ENCODE peak calls at places on chromosomes 6 and 20, in four cellular contexts. G, U, F and I are unnamed samples. For H3K36me3 and H3K4me1, the result is how much of the 10 kb centered on the place peaks cover.

GRCh38 chr6:43725643-43726580 is 38.3 kb upstream of the MRPS18A start:
- DNase-seq in G (no peak), U (no peak), F (no peak), I (no peak)

GRCh38 chr6:108961985-108962384 is 113.8 kb downstream of the ARMC2 start:
- DNase-seq in U (no peak), G (no peak), F (no peak), I (no peak)

GRCh38 chr6:16751251-16751946 is 9.9 kb downstream of the ATXN1 start:
- DNase-seq in F (no peak), U (no peak), G (no peak), I (no peak)

GRCh38 chr6:42028234-42029061 is 21.9 kb upstream of the TAF8 start:
- DNase-seq in U (no peak), G (no peak), F (no peak), I (no peak)

GRCh38 chr20:4100679-4101078 is 85.3 kb upstream of the RNF24 start:
- DNase-seq in G (no peak), F (no peak), U (no peak), I (no peak)

GRCh38 chr6:122839477-122839876 is 50.4 kb downstream of the SMPDL3A start:
- DNase-seq in U (peak), F (peak), G (no peak), I (peak)

GRCh38 chr20:23205221-23205620 is 119.1 kb upstream of the CD93 start:
- DNase-seq in F (no peak), U (no peak), G (no peak), I (no peak)

GRCh38 chr6:159259726-159260125 is 90.5 kb downstream of the FNDC1 start:
- DNase-seq in G (no peak), F (no peak), U (no peak), I (no peak)

GRCh38 chr6:26394289-26394688 is 7.8 kb upstream of the BTN3A1 start:
- DNase-seq in G (no peak), F (peak), U (no peak), I (no peak)

GRCh38 chr20:22312744-22313346 is 271.5 kb downstream of the FOXA2 start:
- DNase-seq in U (peak), G (no peak), F (peak), I (peak)

GRCh38 chr20:61937146-61937962 is 128.3 kb downstream of the TAF4 start:
- DNase-seq in G (no peak), F (no peak), U (peak), I (no peak)

GRCh38 chr20:6855074-6855473 is 87.6 kb downstream of the BMP2 start:
- DNase-seq in U (no peak), G (no peak), F (no peak), I (no peak)

GRCh38 chr20:13458860-13459451 is 179.8 kb downstream of the TASP1 start:
- DNase-seq in G (no peak), F (peak), U (no peak), I (peak)

GRCh38 chr20:43870484-43870883 is 44.2 kb upstream of the TOX2 start:
- DNase-seq in U (no peak), F (no peak), G (no peak), I (no peak)

DNA sequence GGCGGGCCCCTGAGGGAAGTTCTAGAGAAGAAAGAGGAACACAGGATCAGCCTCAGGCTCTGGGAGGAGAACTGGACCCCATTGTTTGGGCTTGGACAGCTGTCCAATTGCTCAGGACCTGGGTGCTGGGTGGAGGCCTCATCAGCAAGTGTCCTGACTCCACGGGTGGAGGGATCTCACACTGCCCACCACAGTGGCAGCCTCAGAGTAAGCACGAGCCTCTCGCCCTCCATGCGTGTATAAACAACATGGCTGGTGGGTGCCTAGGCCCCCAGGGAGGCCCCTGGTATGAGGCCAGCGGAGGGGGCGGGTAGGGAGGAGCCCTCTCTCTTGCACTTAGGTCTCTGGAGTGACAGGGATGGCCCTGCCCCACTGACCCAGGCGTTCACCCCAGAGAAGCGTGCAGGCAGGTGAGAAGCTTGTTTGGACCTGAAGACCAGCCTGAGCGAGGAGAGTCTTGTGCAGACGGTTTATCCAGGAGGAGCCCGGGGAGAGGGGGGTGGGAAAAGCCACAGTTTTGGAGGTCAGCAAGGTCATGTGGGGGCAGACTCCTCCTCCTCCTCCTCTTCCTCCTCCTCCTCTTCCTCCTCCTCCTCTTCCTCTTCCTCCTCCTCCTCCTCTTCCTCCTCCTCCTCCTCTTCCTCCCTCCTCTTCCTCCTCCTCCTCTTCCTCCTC is 41.9 kb upstream of the BHLHE23 start:
- DNase-seq in F (no peak), G (no peak), U (no peak), I (no peak)
- H3K36me3 ChIP-seq in F (under half), G (under half), U (under half), I (under half)

GRCh38 chr6:34391023-34391485 is 1.4 kb downstream of the NUDT3 start:
- DNase-seq in F (peak), U (no peak), G (no peak), I (no peak)

GRCh38 chr6:34392497-34393190 is at the start of gene NUDT3:
- DNase-seq in U (peak), F (peak), G (peak), I (peak)

GRCh38 chr6:34393968-34394305 is 1.5 kb upstream of the NUDT3 start:
- DNase-seq in F (no peak), U (no peak), G (no peak), I (no peak)

GRCh38 chr6:34391711-34392496 is 565 bp downstream of the NUDT3 start:
- DNase-seq in F (peak), G (no peak), U (peak), I (peak)

GRCh38 chr6:34393191-34393967 is 910 bp upstream of the NUDT3 start:
- DNase-seq in F (no peak), G (no peak), U (no peak), I (no peak)
- TF ChIP-seq SUZ12 in F (no peak), G (no peak), U (no peak), I (no peak)

DNA sequence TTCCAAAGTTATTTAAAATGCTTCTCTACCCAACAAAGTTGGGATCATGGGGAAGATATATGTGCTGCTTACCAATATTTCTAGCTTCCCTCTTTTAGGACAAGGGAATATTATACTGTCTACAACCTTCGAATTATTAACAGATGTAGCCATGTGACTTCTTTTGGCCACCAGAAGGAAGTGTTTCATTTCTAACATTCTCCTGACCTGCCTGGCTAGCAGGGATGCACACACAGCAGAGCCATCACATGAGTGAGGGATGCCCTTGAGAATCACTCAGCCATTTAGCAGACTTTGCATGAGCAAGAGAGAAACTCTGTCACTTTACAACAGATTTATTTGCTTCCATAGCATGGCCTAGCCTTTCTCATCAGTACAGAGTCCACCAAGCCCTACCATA is 230.7 kb upstream of the MARCKS start:
- DNase-seq in G (no peak), F (no peak), U (no peak), I (no peak)
- H3K4me1 ChIP-seq in G (half or more), F (under half), U (under half), I (under half)

DNA sequence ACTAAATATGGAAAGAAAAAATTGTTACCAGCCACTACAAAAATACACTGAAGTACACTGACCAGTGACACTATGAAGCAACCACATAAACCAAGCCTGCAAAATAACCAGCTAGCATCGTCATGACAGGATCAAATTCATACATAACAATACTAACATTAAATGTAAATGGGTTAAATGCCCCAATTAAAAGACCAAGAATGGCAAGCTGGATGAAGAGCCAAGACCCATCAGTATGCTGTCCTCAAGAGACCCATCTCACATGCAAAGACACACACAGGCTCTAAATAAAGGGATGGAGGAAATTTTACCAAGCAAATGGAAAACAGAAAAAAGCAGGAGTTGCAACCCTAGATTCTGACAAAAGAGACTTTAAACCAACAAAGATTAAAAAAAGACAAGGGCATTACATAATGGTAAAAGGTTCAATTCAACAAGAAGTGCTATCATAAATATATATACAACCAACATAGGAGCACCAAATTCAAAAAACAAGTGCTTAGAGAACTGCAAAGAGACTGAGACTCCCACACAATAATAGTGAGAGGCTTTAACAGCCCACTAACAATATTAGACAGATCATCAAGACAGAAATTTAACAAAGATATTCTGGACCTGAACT is 104.8 kb downstream of the HACE1 start:
- DNase-seq in U (no peak), G (no peak), F (no peak), I (no peak)
- H3K36me3 ChIP-seq in U (under half), G (under half), F (under half), I (under half)

GRCh38 chr20:40563296-40563950 is 125.6 kb downstream of the MAFB start:
- DNase-seq in F (no peak), G (no peak), U (no peak), I (no peak)
- TF ChIP-seq SUZ12 in F (no peak), G (no peak), U (no peak), I (no peak)

DNA sequence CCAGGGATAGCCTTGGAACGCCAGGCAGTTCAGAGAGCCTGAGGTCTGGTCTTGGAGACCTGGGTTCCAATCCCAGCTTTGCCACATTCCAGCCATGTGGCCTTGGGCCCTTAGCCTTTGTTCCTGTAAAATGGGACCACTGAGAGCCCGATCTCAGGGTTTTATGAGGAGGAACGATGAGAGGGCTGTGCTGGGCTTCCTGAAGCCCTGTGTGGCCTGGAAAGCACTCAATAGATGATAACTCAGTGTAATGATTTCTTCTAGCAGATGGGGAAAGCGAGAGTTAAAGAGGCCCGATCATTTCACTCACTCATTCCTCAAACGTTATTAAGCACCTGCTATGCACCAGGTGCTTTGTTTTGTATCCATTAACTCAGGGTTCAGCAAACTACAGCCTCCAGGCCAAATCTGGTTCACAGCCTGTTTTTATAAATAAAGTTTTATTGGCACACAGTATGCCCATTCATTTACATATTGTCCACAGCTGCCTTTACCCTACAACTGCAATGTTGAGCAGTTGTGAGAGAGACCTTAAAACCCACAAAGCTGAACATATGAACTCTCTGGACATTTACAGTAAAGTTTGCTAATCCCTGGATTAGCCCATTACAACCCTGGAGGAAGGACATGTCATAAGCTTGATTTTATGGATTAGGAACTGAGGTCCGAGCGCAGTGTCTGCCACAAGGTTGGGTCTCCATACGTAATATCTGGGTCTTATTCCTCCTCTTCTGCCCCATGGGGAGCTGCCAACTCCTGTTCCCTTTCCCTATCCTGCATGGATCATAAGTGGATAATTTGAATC is 90.4 kb downstream of the CEBPB start:
- DNase-seq in F (no peak), G (no peak), U (no peak), I (no peak)
- H3K4me1 ChIP-seq in F (half or more), G (under half), U (under half), I (under half)

DNA sequence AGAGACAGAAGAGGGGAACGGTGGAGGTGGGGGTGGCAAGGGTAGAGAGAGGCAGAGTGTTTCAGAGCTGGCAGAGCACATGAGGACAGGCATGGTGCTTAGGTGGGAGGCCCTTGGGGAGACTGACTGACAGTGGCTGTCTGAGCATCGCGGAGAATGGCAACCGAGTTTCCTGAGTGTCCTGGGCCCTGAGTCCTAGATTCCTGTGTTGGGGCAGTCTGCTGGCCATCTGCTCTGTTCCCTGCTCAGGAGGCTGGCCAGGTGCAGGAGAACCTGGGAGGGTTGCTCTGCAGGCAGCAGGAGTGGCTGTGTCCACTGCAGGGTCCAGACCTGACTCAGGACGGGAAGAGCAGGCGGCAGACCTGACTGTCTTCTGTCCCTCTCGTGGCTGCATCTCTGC is 248.9 kb downstream of the LRFN2 start:
- DNase-seq in G (no peak), U (no peak), F (no peak), I (no peak)
- H3K36me3 ChIP-seq in G (under half), U (under half), F (under half), I (under half)

DNA sequence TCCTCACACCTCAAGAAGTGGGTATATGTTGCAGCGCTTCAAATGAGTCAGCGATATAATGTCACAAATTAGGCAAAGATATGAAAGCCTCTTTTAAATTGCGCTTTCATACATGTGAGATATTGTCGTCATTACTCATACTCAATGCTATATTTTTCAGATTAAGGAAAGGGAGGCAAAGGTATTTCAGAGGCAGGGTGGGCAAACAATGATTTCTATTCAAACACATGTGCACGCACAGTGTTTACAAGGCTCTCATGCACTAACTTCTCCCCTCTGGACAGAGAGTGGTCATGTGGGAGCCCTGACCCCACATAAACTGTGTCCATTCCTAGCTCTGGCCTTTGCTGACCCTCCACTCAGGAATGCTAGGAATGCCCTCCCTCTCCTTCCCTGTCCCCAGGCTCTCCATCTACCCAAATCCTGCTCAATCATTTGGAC is 112.1 kb upstream of the TMEM170B start:
- DNase-seq in G (no peak), F (peak), U (no peak), I (no peak)
- TF ChIP-seq SUZ12 in G (no peak), F (no peak), U (no peak), I (no peak)